ENCODE peak calls at places on chromosomes 2 and 18, in six cellular contexts. M is kidney epithelial cell, N is AG10803, Q is AG04450, L is heart left ventricle, X is fibroblast of the aortic adventitia. S is an unnamed sample.

GRCh38 chr18:58054041-58054733 is 10.2 kb downstream of the NEDD4L start:
- DNase-seq in M (no peak), N (peak), Q (no peak), L (no peak), X (peak), S (peak)

GRCh38 chr2:86048888-86049287 is 56.8 kb downstream of the POLR1A start:
- DNase-seq in M (no peak), N (no peak), Q (no peak), L (no peak), X (peak), S (no peak)

GRCh38 chr2:112751451-112752197 is 12.8 kb downstream of the CKAP2L start:
- DNase-seq in M (no peak), N (no peak), Q (no peak), L (no peak), X (no peak), S (peak)

GRCh38 chr2:1489486-1489885 is 76.2 kb downstream of the TPO start:
- DNase-seq in M (no peak), N (no peak), Q (no peak), L (no peak), X (no peak), S (no peak)

GRCh38 chr2:173657996-173658717 is 303.5 kb downstream of the CDCA7 start:
- DNase-seq in M (peak), N (peak), Q (peak), L (no peak), X (peak), S (peak)

GRCh38 chr2:58042486-58042970 is 4.1 kb upstream of the VRK2 start:
- DNase-seq in M (peak), N (peak), Q (peak), L (no peak), X (peak), S (peak)

GRCh38 chr2:198664349-198664748 is 793.4 kb downstream of the SATB2 start:
- DNase-seq in M (no peak), N (no peak), Q (no peak), L (no peak), X (no peak), S (no peak)

GRCh38 chr2:12006841-12007240 is 260.4 kb downstream of the LPIN1 start:
- DNase-seq in M (no peak), N (peak), Q (no peak), L (no peak), X (peak), S (peak)

GRCh38 chr2:8144785-8145184 is 537.1 kb upstream of the ID2 start:
- DNase-seq in M (no peak), N (peak), Q (peak), L (no peak), X (peak), S (peak)

GRCh38 chr2:145411493-145411892 is 891.6 kb upstream of the ZEB2 start:
- DNase-seq in M (no peak), N (no peak), Q (no peak), L (no peak), X (no peak), S (no peak)

GRCh38 chr2:45285791-45286390 is 276.6 kb upstream of the SIX2 start:
- DNase-seq in M (no peak), N (no peak), Q (no peak), L (no peak), X (no peak), S (no peak)

GRCh38 chr2:11416191-11416590 is 49.8 kb downstream of the E2F6 start:
- DNase-seq in M (no peak), N (peak), Q (no peak), L (no peak), X (no peak), S (no peak)

GRCh38 chr2:215772003-215772402 is 241.3 kb downstream of the MREG start:
- DNase-seq in M (no peak), N (no peak), Q (no peak), L (no peak), X (peak), S (peak)

GRCh38 chr2:99863236-99863913 is 279.0 kb downstream of the AFF3 start:
- DNase-seq in M (no peak), N (no peak), Q (no peak), L (no peak), X (no peak), S (no peak)

GRCh38 chr2:131646669-131647297 is 119.1 kb downstream of the CCDC74A start:
- DNase-seq in M (no peak), N (no peak), Q (no peak), L (no peak), X (no peak), S (no peak)

GRCh38 chr18:55862693-55863485 is 274.9 kb upstream of the TCF4 start:
- DNase-seq in M (no peak), N (no peak), Q (no peak), L (no peak), X (no peak), S (peak)

GRCh38 chr2:42853571-42854206 is 61.3 kb upstream of the HAAO start:
- DNase-seq in M (no peak), N (no peak), Q (no peak), L (no peak), X (no peak), S (no peak)
- H3K4me3 ChIP-seq in M (no peak), N (no peak), Q (no peak), L (no peak), X (no peak), S (no peak)

GRCh38 chr2:129721841-129722240 is 257.6 kb upstream of the RAB6C start:
- DNase-seq in M (no peak), N (no peak), Q (no peak), L (no peak), X (no peak), S (no peak)
- TF ChIP-seq CTCF in M (no peak), N (no peak), Q (no peak), L (no peak), X (no peak), S (no peak)

DNA sequence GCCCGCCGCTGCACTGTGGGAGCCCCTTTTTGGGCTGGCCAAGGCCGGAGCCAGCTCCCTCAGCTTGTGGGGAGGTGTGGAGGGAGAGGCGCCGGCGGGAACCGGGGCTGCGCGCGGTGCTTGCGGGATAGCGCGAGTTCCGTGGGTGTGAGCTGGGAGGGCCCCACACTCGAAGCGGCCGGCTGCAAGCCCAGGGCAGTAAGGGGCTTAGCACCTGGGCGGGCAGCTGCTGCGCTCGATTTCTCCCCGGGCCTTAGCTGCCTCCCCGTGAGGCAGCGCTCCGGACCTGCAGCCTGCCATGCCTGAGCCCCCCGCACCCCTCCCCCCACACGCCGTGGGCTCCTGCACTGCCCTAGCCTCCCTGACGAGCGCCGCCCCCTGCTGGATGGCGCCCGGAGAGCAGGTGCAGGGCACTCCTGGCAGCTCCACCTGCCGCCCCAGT is 124.4 kb downstream of the CCDC178 start:
- DNase-seq in M (no peak), N (no peak), Q (no peak), L (no peak), X (no peak), S (no peak)
- H3K4me3 ChIP-seq in M (no peak), N (no peak), Q (no peak), L (no peak), X (no peak), S (no peak)

GRCh38 chr2:98577313-98577712 is 31.0 kb downstream of the COA5 start:
- DNase-seq in M (no peak), N (no peak), Q (no peak), L (no peak), X (no peak), S (no peak)
- TF ChIP-seq CTCF in M (no peak), N (peak), Q (peak), L (peak), X (peak), S (peak)

GRCh38 chr2:69796199-69796598 is 33.3 kb upstream of the GMCL1 start:
- DNase-seq in M (no peak), N (no peak), Q (no peak), L (no peak), X (no peak), S (no peak)

GRCh38 chr2:69798909-69799526 is 30.4 kb upstream of the GMCL1 start:
- DNase-seq in M (peak), N (peak), Q (peak), L (no peak), X (peak), S (peak)

GRCh38 chr2:69798466-69798908 is 31.0 kb upstream of the GMCL1 start:
- DNase-seq in M (no peak), N (peak), Q (no peak), L (peak), X (peak), S (peak)

GRCh38 chr2:69797235-69797634 is 32.2 kb upstream of the GMCL1 start:
- DNase-seq in M (no peak), N (no peak), Q (no peak), L (no peak), X (no peak), S (no peak)

GRCh38 chr2:69797836-69798465 is 31.5 kb upstream of the GMCL1 start:
- DNase-seq in M (peak), N (peak), Q (no peak), L (no peak), X (no peak), S (peak)
- H3K4me3 ChIP-seq in M (peak), N (peak), Q (no peak), L (no peak), X (peak), S (peak)

GRCh38 chr18:61589724-61590065 is 256.5 kb downstream of the CDH20 start:
- DNase-seq in M (no peak), N (peak), Q (no peak), L (no peak), X (peak), S (peak)
- TF ChIP-seq CTCF in M (no peak), N (no peak), Q (no peak), L (no peak), X (no peak), S (no peak)